ENCODE peak calls at places on chromosomes 13 and 19, in four cellular contexts. One of them, this sample, is unnamed.

GRCh38 chr13:42174344-42175162 is 97.4 kb upstream of the AKAP11 start:
- DNase-seq in GM23338: peak; percentile 19
- DNase-seq in LoVo: no peak
- DNase-seq in AG04450: peak; percentile 21
- DNase-seq in this sample: no peak

GRCh38 chr13:94431569-94431968 is 47.9 kb downstream of the DCT start:
- DNase-seq in AG04450: no peak
- DNase-seq in GM23338: no peak
- DNase-seq in LoVo: no peak
- DNase-seq in this sample: no peak

GRCh38 chr19:13827656-13828055 is 32.4 kb downstream of the ZSWIM4 start:
- DNase-seq in AG04450: no peak
- DNase-seq in GM23338: no peak
- DNase-seq in LoVo: no peak
- DNase-seq in this sample: no peak

GRCh38 chr19:29268103-29268502 is 55.2 kb upstream of the UQCRFS1 start:
- DNase-seq in LoVo: no peak
- DNase-seq in AG04450: no peak
- DNase-seq in GM23338: no peak
- DNase-seq in this sample: no peak

GRCh38 chr13:49789961-49790360 is 2.5 kb downstream of the KPNA3 start:
- DNase-seq in AG04450: no peak
- DNase-seq in GM23338: no peak
- DNase-seq in LoVo: no peak
- DNase-seq in this sample: no peak

GRCh38 chr19:29687897-29688728 is 22.9 kb downstream of the PLEKHF1 start:
- DNase-seq in GM23338: no peak
- DNase-seq in LoVo: no peak
- DNase-seq in AG04450: no peak
- DNase-seq in this sample: no peak

GRCh38 chr19:40599331-40600085 is 1.7 kb upstream of the LTBP4 start:
- DNase-seq in LoVo: no peak
- DNase-seq in AG04450: no peak
- DNase-seq in GM23338: peak; percentile 51
- DNase-seq in this sample: no peak

GRCh38 chr13:80121038-80121437 is 219.9 kb downstream of the SPRY2 start:
- DNase-seq in AG04450: no peak
- DNase-seq in GM23338: no peak
- DNase-seq in LoVo: no peak
- DNase-seq in this sample: no peak

GRCh38 chr19:8208710-8209110 is 460 bp upstream of the CERS4 start:
- DNase-seq in LoVo: no peak
- DNase-seq in GM23338: no peak
- DNase-seq in AG04450: no peak
- DNase-seq in this sample: no peak

GRCh38 chr13:110444226-110444653 is 117.3 kb downstream of the RAB20 start:
- DNase-seq in AG04450: no peak
- DNase-seq in LoVo: no peak
- DNase-seq in GM23338: no peak
- DNase-seq in this sample: no peak

GRCh38 chr13:79867248-79867647 is 386.3 kb downstream of the NDFIP2 start:
- DNase-seq in LoVo: no peak
- DNase-seq in AG04450: no peak
- DNase-seq in GM23338: no peak
- DNase-seq in this sample: no peak

GRCh38 chr19:800360-801029 is 3.2 kb downstream of the PTBP1 start:
- DNase-seq in LoVo: no peak
- DNase-seq in AG04450: no peak
- DNase-seq in GM23338: no peak
- DNase-seq in this sample: no peak

GRCh38 chr13:41546372-41547252 is 89.3 kb downstream of the RGCC start:
- DNase-seq in LoVo: peak; percentile 11
- DNase-seq in GM23338: no peak
- DNase-seq in AG04450: peak; percentile 32
- DNase-seq in this sample: peak; percentile 39

GRCh38 chr13:46039421-46040036 is 13.0 kb downstream of the ZC3H13 start:
- DNase-seq in AG04450: peak; percentile 32
- DNase-seq in LoVo: no peak
- DNase-seq in GM23338: no peak
- DNase-seq in this sample: no peak

GRCh38 chr13:24134772-24135171 is 25.7 kb upstream of the SPATA13 start:
- DNase-seq in LoVo: no peak
- DNase-seq in GM23338: no peak
- DNase-seq in AG04450: no peak
- DNase-seq in this sample: no peak

GRCh38 chr13:60329221-60329983 is 67.6 kb upstream of the TDRD3 start:
- DNase-seq in GM23338: peak; percentile 87
- DNase-seq in AG04450: no peak
- DNase-seq in LoVo: no peak
- DNase-seq in this sample: no peak

GRCh38 chr13:20127563-20128458 is 33.0 kb downstream of the GJA3 start:
- DNase-seq in LoVo: peak; percentile 56
- DNase-seq in GM23338: peak; percentile 68
- DNase-seq in AG04450: no peak
- DNase-seq in this sample: no peak

This sample was measured in stimulated activated CD8-positive, alpha-beta memory T cell treated with anti-CD3 and anti-CD28 coated beads, Interleukin-7, amount 100 ng/mL, for 48 hours.